ENCODE peak calls at places on chromosome X, in eight cellular contexts. One of them, this sample, is unnamed. For H3K36me3, the result is how much of the 10 kb centered on the place peaks cover.

GRCh38 chrX:124347242-124347641 is 879 bp downstream of the SH2D1A start:
- DNase-seq in adrenal gland: no peak
- DNase-seq in heart left ventricle: no peak
- DNase-seq in Panc1: no peak
- DNase-seq in heart right ventricle: no peak
- DNase-seq in IMR-90: no peak
- DNase-seq in kidney: no peak
- DNase-seq in prostate gland: no peak
- DNase-seq in this sample: no peak

GRCh38 chrX:154712781-154713391 is 38.0 kb downstream of the GAB3 start:
- DNase-seq in adrenal gland: no peak
- DNase-seq in heart left ventricle: no peak
- DNase-seq in Panc1: no peak
- DNase-seq in heart right ventricle: no peak
- DNase-seq in IMR-90: peak
- DNase-seq in kidney: no peak
- DNase-seq in prostate gland: no peak
- DNase-seq in this sample: no peak

GRCh38 chrX:65866146-65866545 is 173.7 kb downstream of the VSIG4 start:
- DNase-seq in adrenal gland: no peak
- DNase-seq in heart left ventricle: no peak
- DNase-seq in Panc1: no peak
- DNase-seq in heart right ventricle: no peak
- DNase-seq in IMR-90: no peak
- DNase-seq in kidney: no peak
- DNase-seq in prostate gland: no peak
- DNase-seq in this sample: no peak

GRCh38 chrX:75648803-75649588 is 126.2 kb upstream of the ZDHHC15 start:
- DNase-seq in adrenal gland: no peak
- DNase-seq in heart left ventricle: no peak
- DNase-seq in Panc1: no peak
- DNase-seq in heart right ventricle: no peak
- DNase-seq in IMR-90: no peak
- DNase-seq in kidney: no peak
- DNase-seq in prostate gland: no peak
- DNase-seq in this sample: no peak

GRCh38 chrX:108000751-108001150 is 18.6 kb upstream of the TEX13B start:
- DNase-seq in adrenal gland: no peak
- DNase-seq in heart left ventricle: no peak
- DNase-seq in Panc1: no peak
- DNase-seq in heart right ventricle: no peak
- DNase-seq in IMR-90: no peak
- DNase-seq in kidney: no peak
- DNase-seq in prostate gland: peak
- DNase-seq in this sample: no peak

GRCh38 chrX:148204195-148204594 is 223.1 kb downstream of the FMR1NB start:
- DNase-seq in adrenal gland: no peak
- DNase-seq in heart left ventricle: no peak
- DNase-seq in Panc1: no peak
- DNase-seq in heart right ventricle: no peak
- DNase-seq in IMR-90: no peak
- DNase-seq in kidney: no peak
- DNase-seq in prostate gland: no peak
- DNase-seq in this sample: no peak

GRCh38 chrX:68989456-68989855 is 160.6 kb downstream of the EFNB1 start:
- DNase-seq in adrenal gland: no peak
- DNase-seq in heart left ventricle: no peak
- DNase-seq in Panc1: no peak
- DNase-seq in heart right ventricle: no peak
- DNase-seq in IMR-90: no peak
- DNase-seq in kidney: no peak
- DNase-seq in prostate gland: no peak
- DNase-seq in this sample: no peak

GRCh38 chrX:104270916-104271512 is 16.3 kb upstream of the ESX1 start:
- DNase-seq in adrenal gland: peak
- DNase-seq in heart left ventricle: peak
- DNase-seq in Panc1: peak
- DNase-seq in heart right ventricle: peak
- DNase-seq in IMR-90: peak
- DNase-seq in kidney: no peak
- DNase-seq in prostate gland: peak
- DNase-seq in this sample: no peak

GRCh38 chrX:43025806-43026205 is 247.8 kb upstream of the PPP1R2C start:
- DNase-seq in adrenal gland: no peak
- DNase-seq in heart left ventricle: no peak
- DNase-seq in Panc1: no peak
- DNase-seq in heart right ventricle: no peak
- DNase-seq in IMR-90: no peak
- DNase-seq in kidney: no peak
- DNase-seq in prostate gland: no peak
- DNase-seq in this sample: no peak

GRCh38 chrX:144849141-144849540 is 398.2 kb upstream of the SPANXN1 start:
- DNase-seq in adrenal gland: no peak
- DNase-seq in heart left ventricle: no peak
- DNase-seq in Panc1: no peak
- DNase-seq in heart right ventricle: no peak
- DNase-seq in IMR-90: no peak
- DNase-seq in kidney: no peak
- DNase-seq in prostate gland: no peak
- DNase-seq in this sample: no peak

GRCh38 chrX:24828600-24828999 is 134.9 kb downstream of the POLA1 start:
- DNase-seq in adrenal gland: no peak
- DNase-seq in heart left ventricle: no peak
- DNase-seq in Panc1: no peak
- DNase-seq in heart right ventricle: no peak
- DNase-seq in IMR-90: no peak
- DNase-seq in kidney: no peak
- DNase-seq in prostate gland: no peak
- DNase-seq in this sample: no peak

GRCh38 chrX:33339219-33339618 is 127.9 kb upstream of the DMD start:
- DNase-seq in adrenal gland: no peak
- DNase-seq in heart left ventricle: no peak
- DNase-seq in Panc1: no peak
- DNase-seq in heart right ventricle: no peak
- DNase-seq in IMR-90: peak
- DNase-seq in kidney: no peak
- DNase-seq in prostate gland: no peak
- DNase-seq in this sample: no peak

GRCh38 chrX:38220024-38220935 is at the start of gene SRPX:
- DNase-seq in adrenal gland: peak
- DNase-seq in heart left ventricle: peak
- DNase-seq in Panc1: no peak
- DNase-seq in heart right ventricle: peak
- DNase-seq in IMR-90: peak
- DNase-seq in kidney: peak
- DNase-seq in prostate gland: peak
- DNase-seq in this sample: no peak

GRCh38 chrX:11100281-11101035 is 10.7 kb upstream of the HCCS start:
- DNase-seq in adrenal gland: peak
- DNase-seq in heart left ventricle: peak
- DNase-seq in Panc1: no peak
- DNase-seq in heart right ventricle: no peak
- DNase-seq in IMR-90: peak
- DNase-seq in kidney: no peak
- DNase-seq in prostate gland: peak
- DNase-seq in this sample: peak
- TF ChIP-seq CTCF in adrenal gland: peak
- TF ChIP-seq CTCF in heart left ventricle: peak
- TF ChIP-seq CTCF in Panc1: peak
- TF ChIP-seq CTCF in heart right ventricle: peak
- TF ChIP-seq CTCF in IMR-90: peak
- TF ChIP-seq CTCF in kidney: peak
- TF ChIP-seq CTCF in prostate gland: peak
- TF ChIP-seq CTCF in this sample: peak

DNA sequence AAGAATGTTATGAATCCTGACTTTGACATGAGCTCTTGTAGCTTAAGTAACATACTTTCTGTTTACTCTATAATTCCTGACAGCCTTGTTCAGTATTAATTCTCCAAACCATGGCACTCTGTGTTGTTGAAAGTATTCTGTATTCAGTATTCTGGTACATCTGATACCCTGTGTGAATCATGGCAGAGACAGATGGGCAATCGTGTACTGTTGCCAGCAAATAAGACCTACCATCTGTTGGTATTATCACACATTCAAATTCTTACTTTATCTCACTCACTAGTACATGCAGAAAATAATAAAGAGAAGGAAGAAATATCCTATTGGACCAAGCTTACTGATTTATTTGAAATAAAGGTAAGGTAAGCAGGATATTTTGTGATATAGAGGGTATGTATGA is 7.9 kb downstream of the MBTPS2 start:
- DNase-seq in adrenal gland: no peak
- DNase-seq in heart left ventricle: no peak
- DNase-seq in Panc1: no peak
- DNase-seq in heart right ventricle: no peak
- DNase-seq in IMR-90: no peak
- DNase-seq in kidney: no peak
- DNase-seq in prostate gland: no peak
- DNase-seq in this sample: no peak
- H3K36me3 ChIP-seq in adrenal gland: under half
- H3K36me3 ChIP-seq in heart left ventricle: half or more
- H3K36me3 ChIP-seq in Panc1: under half
- H3K36me3 ChIP-seq in heart right ventricle: half or more
- H3K36me3 ChIP-seq in IMR-90: under half
- H3K36me3 ChIP-seq in kidney: under half
- H3K36me3 ChIP-seq in prostate gland: under half
- H3K36me3 ChIP-seq in this sample: under half

DNA sequence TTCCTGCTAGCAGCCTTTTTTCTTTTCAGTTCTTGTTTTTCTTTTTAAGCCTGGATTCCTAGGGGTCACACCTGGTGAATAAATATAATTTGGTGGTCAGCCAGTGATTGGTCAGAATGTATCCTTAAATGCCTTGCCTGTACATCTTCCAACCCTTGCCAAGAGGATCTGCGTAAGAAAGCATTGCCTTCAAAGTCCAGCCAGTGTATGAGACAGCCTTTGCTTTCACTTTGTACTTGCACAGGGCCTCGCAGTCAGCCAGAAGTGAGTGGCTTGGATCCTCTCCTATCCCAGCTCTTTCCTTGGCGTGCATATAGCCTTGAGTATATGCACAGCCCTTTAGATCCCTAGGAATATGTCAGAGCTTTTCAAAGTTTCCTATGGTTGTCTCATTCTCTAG is 22.2 kb downstream of the KANTR start:
- DNase-seq in adrenal gland: peak
- DNase-seq in heart left ventricle: no peak
- DNase-seq in Panc1: no peak
- DNase-seq in heart right ventricle: no peak
- DNase-seq in IMR-90: peak
- DNase-seq in kidney: no peak
- DNase-seq in prostate gland: no peak
- DNase-seq in this sample: no peak
- H3K4me3 ChIP-seq in adrenal gland: no peak
- H3K4me3 ChIP-seq in heart left ventricle: peak
- H3K4me3 ChIP-seq in Panc1: peak
- H3K4me3 ChIP-seq in heart right ventricle: no peak
- H3K4me3 ChIP-seq in IMR-90: no peak
- H3K4me3 ChIP-seq in kidney: no peak
- H3K4me3 ChIP-seq in prostate gland: no peak
- H3K4me3 ChIP-seq in this sample: no peak

GRCh38 chrX:8760021-8760420 is 28.1 kb upstream of the ANOS1 start:
- DNase-seq in adrenal gland: no peak
- DNase-seq in heart left ventricle: no peak
- DNase-seq in Panc1: no peak
- DNase-seq in heart right ventricle: no peak
- DNase-seq in IMR-90: peak
- DNase-seq in kidney: no peak
- DNase-seq in prostate gland: no peak
- DNase-seq in this sample: no peak

GRCh38 chrX:8749697-8750096 is 17.8 kb upstream of the ANOS1 start:
- DNase-seq in adrenal gland: no peak
- DNase-seq in heart left ventricle: no peak
- DNase-seq in Panc1: no peak
- DNase-seq in heart right ventricle: no peak
- DNase-seq in IMR-90: no peak
- DNase-seq in kidney: no peak
- DNase-seq in prostate gland: no peak
- DNase-seq in this sample: no peak

GRCh38 chrX:8755813-8756212 is 23.9 kb upstream of the ANOS1 start:
- DNase-seq in adrenal gland: no peak
- DNase-seq in heart left ventricle: no peak
- DNase-seq in Panc1: no peak
- DNase-seq in heart right ventricle: no peak
- DNase-seq in IMR-90: no peak
- DNase-seq in kidney: no peak
- DNase-seq in prostate gland: no peak
- DNase-seq in this sample: no peak

GRCh38 chrX:8755116-8755515 is 23.2 kb upstream of the ANOS1 start:
- DNase-seq in adrenal gland: no peak
- DNase-seq in heart left ventricle: no peak
- DNase-seq in Panc1: no peak
- DNase-seq in heart right ventricle: no peak
- DNase-seq in IMR-90: no peak
- DNase-seq in kidney: no peak
- DNase-seq in prostate gland: no peak
- DNase-seq in this sample: no peak
- TF ChIP-seq CTCF in adrenal gland: no peak
- TF ChIP-seq CTCF in heart left ventricle: no peak
- TF ChIP-seq CTCF in Panc1: no peak
- TF ChIP-seq CTCF in heart right ventricle: no peak
- TF ChIP-seq CTCF in IMR-90: no peak
- TF ChIP-seq CTCF in kidney: no peak
- TF ChIP-seq CTCF in prostate gland: no peak
- TF ChIP-seq CTCF in this sample: no peak

DNA sequence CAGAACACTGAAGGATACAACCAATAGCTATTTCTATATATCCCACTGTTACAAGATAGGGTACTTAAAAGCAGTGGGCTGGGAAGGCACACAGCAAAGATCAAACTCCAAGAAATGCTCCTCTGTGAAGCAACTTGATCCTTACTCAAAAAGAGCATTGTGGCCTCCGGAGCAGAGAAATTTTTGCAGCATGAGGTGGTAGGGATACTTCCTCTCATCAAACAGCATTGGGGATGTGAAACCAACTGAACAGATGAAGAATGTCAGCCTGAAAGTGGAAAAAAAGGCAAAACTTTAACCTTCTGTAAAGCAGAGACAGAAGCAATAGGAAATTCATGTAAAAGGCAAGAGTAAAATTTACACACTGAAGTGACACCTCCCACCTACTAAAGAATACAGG is 92.2 kb downstream of the HUWE1 start:
- DNase-seq in adrenal gland: no peak
- DNase-seq in heart left ventricle: no peak
- DNase-seq in Panc1: no peak
- DNase-seq in heart right ventricle: no peak
- DNase-seq in IMR-90: peak
- DNase-seq in kidney: no peak
- DNase-seq in prostate gland: no peak
- DNase-seq in this sample: peak
- H3K36me3 ChIP-seq in adrenal gland: half or more
- H3K36me3 ChIP-seq in heart left ventricle: half or more
- H3K36me3 ChIP-seq in Panc1: under half
- H3K36me3 ChIP-seq in heart right ventricle: half or more
- H3K36me3 ChIP-seq in IMR-90: under half
- H3K36me3 ChIP-seq in kidney: under half
- H3K36me3 ChIP-seq in prostate gland: under half
- H3K36me3 ChIP-seq in this sample: under half

GRCh38 chrX:136728393-136728792 is 52.3 kb downstream of the ARHGEF6 start:
- DNase-seq in adrenal gland: no peak
- DNase-seq in heart left ventricle: no peak
- DNase-seq in Panc1: no peak
- DNase-seq in heart right ventricle: no peak
- DNase-seq in IMR-90: no peak
- DNase-seq in kidney: no peak
- DNase-seq in prostate gland: no peak
- DNase-seq in this sample: no peak
- H3K4me3 ChIP-seq in adrenal gland: no peak
- H3K4me3 ChIP-seq in heart left ventricle: no peak
- H3K4me3 ChIP-seq in Panc1: no peak
- H3K4me3 ChIP-seq in heart right ventricle: no peak
- H3K4me3 ChIP-seq in IMR-90: no peak
- H3K4me3 ChIP-seq in kidney: no peak
- H3K4me3 ChIP-seq in prostate gland: no peak
- H3K4me3 ChIP-seq in this sample: no peak

GRCh38 chrX:5681159-5681558 is 547.5 kb downstream of the NLGN4X start:
- DNase-seq in adrenal gland: no peak
- DNase-seq in heart left ventricle: no peak
- DNase-seq in Panc1: no peak
- DNase-seq in heart right ventricle: no peak
- DNase-seq in IMR-90: no peak
- DNase-seq in kidney: no peak
- DNase-seq in prostate gland: no peak
- DNase-seq in this sample: no peak
- TF ChIP-seq CTCF in adrenal gland: no peak
- TF ChIP-seq CTCF in heart left ventricle: no peak
- TF ChIP-seq CTCF in Panc1: no peak
- TF ChIP-seq CTCF in heart right ventricle: no peak
- TF ChIP-seq CTCF in IMR-90: no peak
- TF ChIP-seq CTCF in kidney: no peak
- TF ChIP-seq CTCF in prostate gland: no peak
- TF ChIP-seq CTCF in this sample: no peak

This sample was measured in BJ.